ENCODE peak calls at places on chromosomes 2 and 18, in six cellular contexts. F is GM12878, A is GM12891, Y is HepG2, C is H1, G is K562. W is an unnamed sample.

GRCh38 chr2:230723363-230723762 is 10.7 kb downstream of the CAB39 start:
- DNase-seq in G (no peak), F (no peak), C (no peak), Y (no peak), A (no peak), W (no peak)

GRCh38 chr2:38215993-38216392 is 140.0 kb upstream of the CYP1B1 start:
- DNase-seq in G (no peak), C (no peak), A (no peak), Y (no peak), F (no peak), W (no peak)

GRCh38 chr18:55587341-55588000 is 521 bp downstream of the TCF4 start:
- DNase-seq in C (no peak), F (no peak), Y (no peak), G (peak), A (no peak), W (no peak)

GRCh38 chr2:11539317-11540147 is 5.7 kb downstream of the GREB1 start:
- DNase-seq in G (no peak), F (no peak), A (no peak), C (no peak), Y (peak), W (no peak)

GRCh38 chr2:86105252-86105968 is at the start of gene POLR1A:
- DNase-seq in G (peak), Y (peak), F (no peak), A (peak), C (peak), W (peak)

GRCh38 chr2:15943914-15944313 is 3.6 kb downstream of the MYCN start:
- DNase-seq in F (no peak), G (no peak), C (no peak), A (no peak), Y (no peak), W (no peak)

GRCh38 chr2:202609381-202610145 is 25.2 kb upstream of the FAM117B start:
- DNase-seq in C (no peak), A (no peak), Y (no peak), F (peak), G (no peak), W (no peak)

GRCh38 chr2:189300917-189301316 is 121.4 kb upstream of the COL5A2 start:
- DNase-seq in A (no peak), F (no peak), Y (no peak), G (no peak), C (no peak), W (no peak)

GRCh38 chr18:48902856-48903601 is 47.7 kb downstream of the SMAD7 start:
- DNase-seq in Y (peak), A (no peak), G (no peak), F (no peak), C (no peak), W (no peak)

GRCh38 chr18:51480562-51481261 is 283.2 kb upstream of the MEX3C start:
- DNase-seq in C (no peak), A (no peak), Y (no peak), G (no peak), F (no peak), W (no peak)

GRCh38 chr2:100819365-100820345 is at the start of gene NPAS2:
- DNase-seq in G (no peak), C (no peak), F (no peak), A (no peak), Y (peak), W (peak)

GRCh38 chr2:77778917-77779316 is 256.7 kb upstream of the LRRTM4 start:
- DNase-seq in C (no peak), G (no peak), A (no peak), F (no peak), Y (no peak), W (no peak)

GRCh38 chr2:240431276-240431662 is 4.2 kb upstream of the GPC1 start:
- DNase-seq in F (no peak), C (no peak), A (no peak), G (no peak), Y (no peak), W (no peak)
- TF ChIP-seq POLR2AphosphoS5 in F (no peak), C (no peak), A (no peak), G (no peak), Y (no peak), W (no peak)

GRCh38 chr2:43131890-43132522 is 94.4 kb downstream of the ZFP36L2 start:
- DNase-seq in C (no peak), Y (no peak), F (no peak), A (no peak), G (no peak), W (no peak)
- TF ChIP-seq TAF1 in C (no peak), Y (no peak), F (no peak), A (no peak), G (no peak), W (no peak)

GRCh38 chr2:238846503-238847431 is 1.1 kb upstream of the TWIST2 start:
- DNase-seq in A (no peak), C (no peak), F (no peak), Y (no peak), G (no peak), W (no peak)

GRCh38 chr2:238848941-238849853 is 1.3 kb downstream of the TWIST2 start:
- DNase-seq in F (no peak), C (no peak), A (no peak), Y (no peak), G (no peak), W (no peak)

GRCh38 chr2:238847432-238847801 is 468 bp upstream of the TWIST2 start:
- DNase-seq in G (no peak), A (no peak), F (no peak), C (no peak), Y (no peak), W (no peak)

GRCh38 chr2:238848566-238848940 is 668 bp downstream of the TWIST2 start:
- DNase-seq in C (no peak), A (no peak), F (no peak), Y (no peak), G (no peak), W (no peak)

GRCh38 chr2:238847841-238848565 is at the start of gene TWIST2:
- DNase-seq in F (no peak), A (no peak), Y (no peak), G (no peak), C (no peak), W (no peak)
- TF ChIP-seq POLR2A in F (no peak), A (no peak), Y (no peak), G (no peak), C (no peak), W (no peak)

DNA sequence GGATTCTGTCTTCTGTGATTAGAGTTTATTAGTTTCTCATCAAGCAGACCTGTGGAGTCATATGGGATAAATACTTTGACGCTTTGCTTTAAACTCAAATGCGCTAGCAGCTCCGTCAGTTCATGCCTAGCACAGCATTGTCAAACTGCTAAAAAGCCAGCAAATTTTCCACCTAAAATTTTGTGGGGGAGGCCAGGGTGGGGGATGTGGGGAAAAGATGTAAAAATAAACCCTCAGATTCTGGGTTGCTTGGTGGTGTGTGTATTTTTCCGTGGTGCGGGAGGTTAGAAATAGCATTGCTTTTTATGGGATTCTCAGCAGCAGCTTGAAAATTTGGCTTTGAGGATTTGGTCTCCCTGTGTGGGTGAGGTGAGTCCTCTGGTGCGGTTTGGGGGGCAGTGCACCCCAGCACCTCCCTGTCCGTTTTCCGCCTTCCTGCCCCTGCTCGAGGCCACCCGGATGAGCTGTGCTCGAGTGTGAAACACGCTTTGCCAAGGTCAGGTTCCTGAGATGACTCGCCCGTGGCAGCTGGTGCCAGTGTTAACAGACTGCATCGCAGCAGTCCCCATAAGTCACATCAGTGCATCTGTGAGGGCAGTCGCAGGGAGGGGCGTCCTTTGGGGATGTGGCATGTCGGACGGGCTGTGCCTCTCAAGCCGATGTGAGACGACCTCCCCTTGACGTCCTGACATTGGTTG is 65.9 kb downstream of the LDLRAD4 start:
- DNase-seq in G (no peak), F (no peak), C (no peak), A (no peak), Y (no peak), W (no peak)
- TF ChIP-seq POLR2AphosphoS5 in G (no peak), F (no peak), C (no peak), A (no peak), Y (no peak), W (no peak)

DNA sequence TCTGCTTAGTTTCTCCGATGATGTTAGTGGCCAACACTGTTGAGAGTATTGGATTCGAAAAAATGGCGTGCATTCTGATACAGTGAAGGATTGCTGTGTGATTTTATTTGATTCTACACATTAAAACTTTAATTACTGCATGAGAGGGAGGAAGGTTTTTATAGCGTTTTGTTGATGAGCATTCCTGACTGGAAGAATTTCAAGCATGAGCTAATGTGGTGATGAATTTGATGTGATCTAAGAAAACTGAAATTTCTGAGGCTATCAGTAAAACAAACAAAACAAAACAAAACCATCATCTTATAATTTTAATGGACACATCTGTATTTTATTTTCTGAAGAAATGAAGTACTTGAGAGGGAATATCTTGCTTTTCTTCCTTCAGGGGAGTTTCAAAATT is 59.6 kb downstream of the ITGB6 start:
- DNase-seq in F (no peak), A (no peak), G (no peak), Y (no peak), C (no peak), W (no peak)
- TF ChIP-seq TAF1 in F (no peak), A (no peak), G (no peak), Y (no peak), C (no peak), W (no peak)

W was measured in GM12892.